ENCODE peak calls at places on chromosomes 1 and 21, in nine cellular contexts. U is uterus; Y is activated CD4-positive, alpha-beta memory T cell treated with anti-CD3 and anti-CD28 coated beads, Interleukin-2, amount 10 ng/mL, durations not matched to agents 7 days and 5 days; C is NCI-H1092 treated with DMSO at 0.1 percent for 48 hours; H is tibial artery; W is endothelial cell; Z is HTR-8/SVneo; L is retina; I is cardiac fibroblast. X is an unnamed sample.

GRCh38 chr1:239997515-239998311 is 94.0 kb upstream of the FMN2 start:
- DNase-seq in U (no peak), Y (no peak), C (no peak), H (no peak), W (peak; percentile 70), Z (peak; percentile 39), L (peak; percentile 65), I (no peak), X (peak; percentile 37)

GRCh38 chr21:44892536-44893277 is 19.2 kb upstream of the PTTG1IP start:
- DNase-seq in U (peak; percentile 46), Y (peak; percentile 81), C (peak; percentile 31), H (no peak), W (peak; percentile 80), Z (peak; percentile 63), L (peak; percentile 65), I (peak; percentile 65), X (peak; percentile 81)

GRCh38 chr1:68808351-68808750 is 311.5 kb upstream of the DEPDC1 start:
- DNase-seq in U (no peak), Y (no peak), C (no peak), H (no peak), W (peak; percentile 35), Z (no peak), L (no peak), I (peak; percentile 5), X (no peak)

GRCh38 chr1:170145691-170146676 is at the start of gene NTMT2:
- DNase-seq in U (no peak), Y (no peak), C (peak; percentile 86), H (no peak), W (no peak), Z (no peak), L (peak; percentile 66), I (no peak), X (no peak)

GRCh38 chr1:226984521-226985238 is 44.6 kb downstream of the COQ8A start:
- DNase-seq in U (no peak), Y (no peak), C (no peak), H (no peak), W (no peak), Z (no peak), L (no peak), I (no peak), X (no peak)

GRCh38 chr1:187051618-187052232 is 223.0 kb downstream of the PLA2G4A start:
- DNase-seq in U (no peak), Y (no peak), C (peak; percentile 54), H (no peak), W (peak; percentile 22), Z (peak; percentile 45), L (peak; percentile 60), I (peak; percentile 56), X (peak; percentile 42)

GRCh38 chr1:3577711-3578432 is 33.4 kb downstream of the MEGF6 start:
- DNase-seq in U (no peak), Y (no peak), C (no peak), H (no peak), W (no peak), Z (no peak), L (no peak), I (peak; percentile 83), X (no peak)

GRCh38 chr1:207454046-207454964 is at the start of gene CR2:
- DNase-seq in U (peak; percentile 13), Y (peak; percentile 22), C (no peak), H (peak; percentile 62), W (peak; percentile 33), Z (no peak), L (peak; percentile 65), I (no peak), X (peak; percentile 17)

GRCh38 chr21:38989745-38990423 is 184.2 kb downstream of the ETS2 start:
- DNase-seq in U (peak; percentile 64), Y (no peak), C (peak; percentile 99), H (no peak), W (no peak), Z (no peak), L (peak; percentile 71), I (peak; percentile 93), X (peak; percentile 60)

GRCh38 chr21:16215193-16215592 is 485.4 kb downstream of the USP25 start:
- DNase-seq in U (no peak), Y (no peak), C (no peak), H (no peak), W (no peak), Z (no peak), L (no peak), I (no peak), X (no peak)

GRCh38 chr1:241840164-241840563 is 7.8 kb upstream of the EXO1 start:
- DNase-seq in U (no peak), Y (no peak), C (no peak), H (no peak), W (no peak), Z (no peak), L (no peak), I (no peak), X (no peak)

GRCh38 chr1:68904472-68904871 is 407.6 kb upstream of the DEPDC1 start:
- DNase-seq in U (no peak), Y (no peak), C (no peak), H (no peak), W (no peak), Z (no peak), L (no peak), I (peak; percentile 36), X (no peak)

GRCh38 chr1:33606272-33606671 is 133.8 kb downstream of the ZSCAN20 start:
- DNase-seq in U (no peak), Y (no peak), C (no peak), H (no peak), W (no peak), Z (no peak), L (no peak), I (no peak), X (no peak)

GRCh38 chr1:156180471-156180870 is 13.4 kb upstream of the SLC25A44 start:
- DNase-seq in U (no peak), Y (no peak), C (no peak), H (no peak), W (no peak), Z (no peak), L (no peak), I (no peak), X (no peak)

GRCh38 chr21:45974073-45975016 is 7.2 kb upstream of the COL6A1 start:
- DNase-seq in U (peak; percentile 71), Y (no peak), C (no peak), H (peak; percentile 87), W (peak; percentile 62), Z (peak; percentile 64), L (peak; percentile 93), I (peak; percentile 71), X (peak; percentile 68)

GRCh38 chr21:41927727-41928409 is 25.9 kb downstream of the C2CD2 start:
- DNase-seq in U (no peak), Y (no peak), C (no peak), H (no peak), W (no peak), Z (no peak), L (no peak), I (no peak), X (no peak)

GRCh38 chr1:176754663-176755062 is 291.7 kb downstream of the PAPPA2 start:
- DNase-seq in U (no peak), Y (no peak), C (no peak), H (no peak), W (no peak), Z (no peak), L (no peak), I (no peak), X (no peak)

GRCh38 chr1:179817789-179818188 is 59.8 kb downstream of the TOR1AIP2 start:
- DNase-seq in U (peak; percentile 49), Y (no peak), C (no peak), H (peak; percentile 67), W (no peak), Z (no peak), L (no peak), I (peak; percentile 67), X (peak; percentile 84)

GRCh38 chr1:218546314-218546713 is 201.2 kb downstream of the TGFB2 start:
- DNase-seq in U (no peak), Y (no peak), C (no peak), H (no peak), W (no peak), Z (no peak), L (no peak), I (peak; percentile 25), X (peak; percentile 22)

GRCh38 chr1:55727010-55727409 is 511.8 kb upstream of the USP24 start:
- DNase-seq in U (no peak), Y (no peak), C (no peak), H (no peak), W (no peak), Z (peak; percentile 36), L (no peak), I (peak; percentile 85), X (peak; percentile 80)

GRCh38 chr1:31867546-31867945 is 51.7 kb upstream of the SPOCD1 start:
- DNase-seq in U (no peak), Y (no peak), C (no peak), H (no peak), W (no peak), Z (no peak), L (no peak), I (no peak), X (no peak)

X was measured in AG20443.